ENCODE peak calls at places on chromosomes 13 and 19, in eight cellular contexts. B, V, Q, U, R, L, M and S are unnamed samples.
A peak's percentile ranks its signal among the peaks of the same experiment; 100 is the strongest.

GRCh38 chr19:44642375-44642774 is 1.3 kb upstream of the PVR start:
- DNase-seq in B (no peak), V (no peak), Q (no peak), U (no peak), R (no peak), L (no peak), M (no peak), S (no peak)

GRCh38 chr13:37716395-37716794 is 117.8 kb upstream of the POSTN start:
- DNase-seq in B (no peak), V (no peak), Q (no peak), U (no peak), R (no peak), L (no peak), M (no peak), S (no peak)

GRCh38 chr13:109706015-109706715 is 80.2 kb downstream of the IRS2 start:
- DNase-seq in B (no peak), V (no peak), Q (no peak), U (no peak), R (no peak), L (no peak), M (no peak), S (no peak)

GRCh38 chr19:10690351-10690781 is 10.9 kb upstream of the QTRT1 start:
- DNase-seq in B (no peak), V (peak; percentile 72), Q (peak; percentile 59), U (peak; percentile 15), R (no peak), L (no peak), M (no peak), S (no peak)

GRCh38 chr13:90947976-90948375 is 399.5 kb upstream of the MIR17HG start:
- DNase-seq in B (no peak), V (no peak), Q (no peak), U (no peak), R (no peak), L (no peak), M (no peak), S (no peak)

GRCh38 chr19:29535432-29535831 is 9.6 kb downstream of the VSTM2B start:
- DNase-seq in B (peak; percentile 31), V (no peak), Q (peak; percentile 11), U (no peak), R (no peak), L (no peak), M (no peak), S (peak; percentile 28)

GRCh38 chr13:35903075-35903474 is 228.1 kb downstream of the DCLK1 start:
- DNase-seq in B (no peak), V (no peak), Q (no peak), U (no peak), R (no peak), L (no peak), M (no peak), S (no peak)

GRCh38 chr13:73717632-73718031 is 416.6 kb downstream of the KLF12 start:
- DNase-seq in B (no peak), V (no peak), Q (no peak), U (no peak), R (no peak), L (no peak), M (no peak), S (no peak)

GRCh38 chr13:26021516-26021915 is 30.3 kb downstream of the SHISA2 start:
- DNase-seq in B (no peak), V (no peak), Q (no peak), U (no peak), R (no peak), L (no peak), M (no peak), S (no peak)

GRCh38 chr13:96075953-96076543 is 13.9 kb upstream of the HS6ST3 start:
- DNase-seq in B (peak; percentile 57), V (no peak), Q (no peak), U (no peak), R (no peak), L (no peak), M (no peak), S (no peak)

GRCh38 chr13:91537376-91537775 is 139.0 kb downstream of the GPC5 start:
- DNase-seq in B (no peak), V (no peak), Q (no peak), U (no peak), R (no peak), L (no peak), M (no peak), S (no peak)

GRCh38 chr13:69681722-69682121 is 425.9 kb upstream of the ATXN8OS start:
- DNase-seq in B (no peak), V (no peak), Q (no peak), U (no peak), R (no peak), L (no peak), M (no peak), S (no peak)

GRCh38 chr13:93304868-93305613 is 78.4 kb downstream of the GPC6 start:
- DNase-seq in B (peak; percentile 71), V (no peak), Q (no peak), U (no peak), R (no peak), L (no peak), M (no peak), S (no peak)

GRCh38 chr19:47657719-47658118 is 48.8 kb downstream of the BICRA start:
- DNase-seq in B (no peak), V (no peak), Q (no peak), U (no peak), R (no peak), L (no peak), M (no peak), S (no peak)

GRCh38 chr13:113903361-113903760 is 39.5 kb upstream of the GAS6 start:
- DNase-seq in B (no peak), V (peak; percentile 36), Q (peak; percentile 25), U (no peak), R (no peak), L (peak; percentile 12), M (no peak), S (no peak)

GRCh38 chr13:71477735-71478134 is 389.3 kb downstream of the DACH1 start:
- DNase-seq in B (peak; percentile 60), V (no peak), Q (no peak), U (no peak), R (no peak), L (no peak), M (no peak), S (no peak)
- TF ChIP-seq CTCF in B (peak; percentile 45), V (no peak), Q (no peak), U (no peak), R (peak; percentile 16), L (no peak), M (peak; percentile 38), S (peak; percentile 49)

GRCh38 chr19:38650180-38650775 is 2.8 kb downstream of the ACTN4 start:
- DNase-seq in B (no peak), V (no peak), Q (peak; percentile 43), U (no peak), R (no peak), L (no peak), M (no peak), S (no peak)
- TF ChIP-seq CTCF in B (no peak), V (no peak), Q (no peak), U (no peak), R (no peak), L (no peak), M (no peak), S (no peak)

GRCh38 chr13:31409678-31410356 is 210.0 kb downstream of the B3GLCT start:
- DNase-seq in B (peak; percentile 52), V (no peak), Q (no peak), U (no peak), R (no peak), L (no peak), M (no peak), S (no peak)
- TF ChIP-seq CTCF in B (peak; percentile 39), V (no peak), Q (no peak), U (no peak), R (no peak), L (no peak), M (peak; percentile 34), S (no peak)

GRCh38 chr19:7679017-7679720 is 1.5 kb upstream of the TRAPPC5 start:
- DNase-seq in B (no peak), V (no peak), Q (no peak), U (no peak), R (peak; percentile 63), L (no peak), M (no peak), S (no peak)
- TF ChIP-seq CTCF in B (peak; percentile 35), V (no peak), Q (no peak), U (no peak), R (no peak), L (no peak), M (no peak), S (no peak)

DNA sequence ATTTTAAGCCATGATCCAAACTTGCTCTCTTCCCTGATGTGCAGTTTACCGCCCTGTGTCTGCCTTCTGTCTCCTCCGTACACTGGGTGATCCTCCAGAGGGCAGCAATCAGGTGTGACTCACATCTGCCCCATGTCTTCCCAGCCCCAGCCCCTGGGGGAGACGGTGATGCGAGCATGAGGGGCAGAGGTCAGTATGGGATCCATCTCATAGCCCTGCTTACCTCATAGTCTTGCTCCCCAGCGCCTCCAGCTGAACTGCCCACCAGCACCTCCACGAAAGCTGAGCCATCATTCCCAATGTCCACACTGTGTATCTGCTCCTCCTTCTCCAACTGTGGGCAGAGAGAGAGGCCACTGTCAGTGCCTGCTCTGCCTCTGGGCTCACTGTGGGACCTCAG is 14.6 kb downstream of the XRCC1 start:
- DNase-seq in B (peak; percentile 40), V (no peak), Q (no peak), U (no peak), R (no peak), L (no peak), M (no peak), S (no peak)
- TF ChIP-seq CTCF in B (peak; percentile 53), V (no peak), Q (no peak), U (no peak), R (no peak), L (no peak), M (no peak), S (no peak)

GRCh38 chr19:40714519-40715299 is 2.0 kb downstream of the COQ8B start:
- DNase-seq in B (peak; percentile 98), V (peak; percentile 97), Q (peak; percentile 95), U (peak; percentile 95), R (peak; percentile 95), L (peak; percentile 93), M (peak; percentile 81), S (peak; percentile 95)

GRCh38 chr19:40717880-40718773 is 1.2 kb downstream of the ITPKC start:
- DNase-seq in B (peak; percentile 40), V (peak; percentile 65), Q (no peak), U (peak; percentile 38), R (peak; percentile 74), L (peak; percentile 59), M (no peak), S (no peak)

GRCh38 chr19:40716031-40716654 is 543 bp downstream of the COQ8B start:
- DNase-seq in B (no peak), V (peak; percentile 64), Q (no peak), U (peak; percentile 61), R (no peak), L (peak; percentile 76), M (peak; percentile 6), S (no peak)

GRCh38 chr19:40717325-40717879 is 490 bp downstream of the ITPKC start:
- DNase-seq in B (no peak), V (no peak), Q (no peak), U (peak; percentile 22), R (no peak), L (peak; percentile 49), M (no peak), S (no peak)

GRCh38 chr19:40716655-40717324 is at the start of the genes COQ8B and ITPKC:
- DNase-seq in B (peak; percentile 100), V (peak; percentile 100), Q (peak; percentile 100), U (peak; percentile 100), R (peak; percentile 100), L (peak; percentile 99), M (peak; percentile 91), S (peak; percentile 100)
- TF ChIP-seq CTCF in B (no peak), V (no peak), Q (no peak), U (peak; percentile 82), R (no peak), L (no peak), M (no peak), S (no peak)

GRCh38 chr19:57068921-57069697 is 50.7 kb upstream of the USP29 start:
- DNase-seq in B (peak; percentile 49), V (peak; percentile 88), Q (no peak), U (no peak), R (no peak), L (no peak), M (no peak), S (no peak)
- TF ChIP-seq CTCF in B (peak; percentile 25), V (peak; percentile 53), Q (no peak), U (no peak), R (peak; percentile 17), L (no peak), M (no peak), S (no peak)